ENCODE peak calls at places on chromosomes 3 and 15, in five cellular contexts. T is B cell, H is fibroblast of mammary gland, S is left ventricle myocardium inferior, W is right lobe of liver. J is an unnamed sample.

GRCh38 chr15:75104804-75105557 is 81.6 kb downstream of the PPCDC start:
- DNase-seq in S (no peak), T (peak), W (no peak), H (peak), J (no peak)

GRCh38 chr3:24229468-24230263 is 265.0 kb downstream of the THRB start:
- DNase-seq in W (peak), H (no peak), S (no peak), T (no peak), J (no peak)

GRCh38 chr3:185739264-185739701 is 85.6 kb downstream of the IGF2BP2 start:
- DNase-seq in H (no peak), T (no peak), S (no peak), W (no peak), J (no peak)

GRCh38 chr3:15440891-15441290 is 13.5 kb downstream of the EAF1 start:
- DNase-seq in T (no peak), H (peak), S (no peak), W (no peak), J (no peak)

GRCh38 chr3:14524311-14524711 is 15.8 kb downstream of the GRIP2 start:
- DNase-seq in W (no peak), T (no peak), S (peak), H (peak), J (peak)

GRCh38 chr3:39721076-39721475 is 88.3 kb upstream of the MYRIP start:
- DNase-seq in S (no peak), H (no peak), W (no peak), T (no peak), J (no peak)

GRCh38 chr15:58528197-58528870 is 96.5 kb downstream of the LIPC start:
- DNase-seq in T (no peak), W (no peak), H (peak), S (no peak), J (no peak)

GRCh38 chr15:82624438-82624837 is 22.7 kb downstream of the CPEB1 start:
- DNase-seq in T (no peak), W (no peak), S (no peak), H (no peak), J (no peak)

GRCh38 chr3:32138545-32139104 is 32.2 kb downstream of the GPD1L start:
- DNase-seq in H (no peak), W (no peak), S (no peak), T (peak), J (no peak)

GRCh38 chr15:81400640-81401236 is 26.7 kb upstream of the TMC3 start:
- DNase-seq in T (peak), W (no peak), H (peak), S (no peak), J (no peak)

GRCh38 chr15:40763801-40764765 is at the start of gene GCHFR:
- DNase-seq in W (peak), H (peak), S (peak), T (peak), J (peak)

GRCh38 chr3:100695696-100696095 is 13.6 kb upstream of the TFG start:
- DNase-seq in H (no peak), T (no peak), S (no peak), W (no peak), J (no peak)

GRCh38 chr3:27617552-27617951 is 104.6 kb downstream of the EOMES start:
- DNase-seq in H (no peak), S (no peak), T (no peak), W (no peak), J (no peak)
- TF ChIP-seq CTCF in H (no peak), S (no peak), T (no peak), W (no peak), J (no peak)

GRCh38 chr15:92200891-92201290 is 192.8 kb upstream of the ST8SIA2 start:
- DNase-seq in H (no peak), S (no peak), W (no peak), T (no peak), J (no peak)

DNA sequence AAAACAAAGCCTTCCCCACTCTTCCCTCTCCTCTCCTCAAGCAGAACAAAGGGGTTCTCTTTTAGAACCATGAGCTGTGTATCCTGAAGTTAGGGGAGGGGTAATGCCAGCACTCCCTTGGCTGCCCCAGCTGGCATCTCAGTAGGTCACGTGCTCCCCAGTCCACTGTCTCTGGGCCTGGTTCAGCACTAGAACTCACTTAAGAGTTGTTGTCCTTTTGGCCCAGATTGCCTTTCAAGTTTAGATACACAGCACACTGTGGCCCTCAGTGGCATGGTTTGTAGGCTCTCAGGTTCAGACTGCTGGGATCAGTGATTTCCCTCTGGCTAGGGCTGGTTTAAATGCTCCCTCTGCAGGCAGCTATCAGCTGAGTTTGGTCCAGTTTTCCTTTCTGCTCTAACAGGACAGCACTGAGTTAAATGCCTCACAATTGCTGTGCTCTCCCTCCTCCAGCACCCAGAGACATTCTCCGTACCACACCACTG is 188.4 kb upstream of the ST8SIA2 start:
- DNase-seq in T (no peak), S (peak), H (no peak), W (no peak), J (no peak)
- TF ChIP-seq CTCF in T (no peak), S (peak), H (no peak), W (peak), J (no peak)

GRCh38 chr3:190552021-190552420 is 38.1 kb downstream of the IL1RAP start:
- DNase-seq in T (no peak), H (no peak), S (no peak), W (no peak), J (no peak)

GRCh38 chr3:190546881-190547510 is 33.1 kb downstream of the IL1RAP start:
- DNase-seq in H (no peak), S (no peak), W (peak), T (no peak), J (no peak)

GRCh38 chr3:190545260-190545659 is 31.4 kb downstream of the IL1RAP start:
- DNase-seq in W (no peak), T (no peak), H (no peak), S (no peak), J (no peak)

GRCh38 chr3:190543656-190544055 is 29.8 kb downstream of the IL1RAP start:
- DNase-seq in T (no peak), S (no peak), W (no peak), H (no peak), J (no peak)

GRCh38 chr3:190548031-190548656 is 34.3 kb downstream of the IL1RAP start:
- DNase-seq in H (no peak), S (no peak), T (no peak), W (no peak), J (no peak)
- TF ChIP-seq CTCF in H (no peak), S (no peak), T (no peak), W (peak), J (no peak)

GRCh38 chr15:101133181-101133460 is 118.7 kb downstream of the CHSY1 start:
- DNase-seq in H (no peak), T (no peak), W (peak), S (no peak), J (no peak)

GRCh38 chr15:101135532-101136166 is 116.2 kb downstream of the CHSY1 start:
- DNase-seq in T (peak), W (no peak), H (no peak), S (no peak), J (no peak)

GRCh38 chr15:101132390-101133180 is 119.3 kb downstream of the CHSY1 start:
- DNase-seq in H (no peak), T (no peak), W (peak), S (no peak), J (no peak)

GRCh38 chr15:101134780-101135179 is 117.1 kb downstream of the CHSY1 start:
- DNase-seq in W (no peak), T (no peak), H (no peak), S (no peak), J (no peak)

GRCh38 chr15:101133751-101134261 is 118.0 kb downstream of the CHSY1 start:
- DNase-seq in W (peak), T (no peak), S (no peak), H (no peak), J (no peak)
- TF ChIP-seq CTCF in W (no peak), T (no peak), S (no peak), H (no peak), J (no peak)

DNA sequence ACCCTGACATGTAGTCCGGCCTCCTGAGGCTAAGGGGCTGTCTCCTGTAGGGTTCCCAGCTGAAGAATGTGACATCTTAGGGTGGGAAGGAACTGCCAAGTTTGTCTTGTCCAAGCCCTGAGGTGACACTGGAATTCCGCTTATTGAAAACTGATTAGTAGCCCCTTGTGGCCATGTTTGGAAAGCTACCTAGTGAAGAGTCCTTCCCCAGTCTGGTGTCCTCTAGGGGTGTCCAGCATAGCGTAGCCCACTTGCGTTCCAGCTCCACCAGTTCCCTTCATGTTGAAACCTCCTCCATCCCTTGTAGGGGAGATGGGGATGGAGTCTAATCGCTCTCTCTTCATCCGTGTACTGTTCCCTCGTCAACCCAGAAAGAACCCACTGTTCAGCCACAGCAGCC is 79.5 kb downstream of the CHDH start:
- DNase-seq in S (no peak), H (no peak), T (no peak), W (no peak), J (no peak)
- TF ChIP-seq CTCF in S (no peak), H (no peak), T (no peak), W (no peak), J (no peak)

GRCh38 chr3:54434761-54435160 is 312.4 kb downstream of the CACNA2D3 start:
- DNase-seq in T (no peak), W (no peak), S (no peak), H (no peak), J (no peak)

GRCh38 chr3:54432975-54433374 is 310.6 kb downstream of the CACNA2D3 start:
- DNase-seq in W (no peak), S (no peak), H (no peak), T (no peak), J (no peak)

GRCh38 chr3:54427951-54428871 is 305.9 kb downstream of the CACNA2D3 start:
- DNase-seq in H (peak), T (peak), S (peak), W (peak), J (no peak)

DNA sequence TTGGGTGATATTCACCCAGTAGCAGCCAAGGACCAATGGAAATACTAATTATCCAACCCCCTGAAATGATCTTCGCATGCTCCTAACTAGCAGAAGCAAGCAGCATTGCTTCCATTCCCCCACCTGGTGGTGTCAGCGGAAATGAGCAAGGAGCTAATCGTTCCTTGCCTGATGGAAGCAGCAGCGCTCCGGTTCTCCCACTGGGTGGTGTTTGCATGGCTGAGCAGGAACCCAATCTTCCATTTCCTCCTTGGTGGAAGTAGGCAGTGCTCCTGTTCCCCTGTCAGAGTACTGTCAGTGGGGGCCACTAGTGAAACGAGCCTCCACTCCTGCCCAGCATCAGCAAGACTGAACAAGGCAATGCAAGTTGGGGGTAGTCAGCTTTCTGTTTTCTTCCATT is 311.5 kb downstream of the CACNA2D3 start:
- DNase-seq in W (no peak), S (no peak), H (no peak), T (no peak), J (no peak)
- TF ChIP-seq CTCF in W (no peak), S (no peak), H (no peak), T (no peak), J (no peak)

DNA sequence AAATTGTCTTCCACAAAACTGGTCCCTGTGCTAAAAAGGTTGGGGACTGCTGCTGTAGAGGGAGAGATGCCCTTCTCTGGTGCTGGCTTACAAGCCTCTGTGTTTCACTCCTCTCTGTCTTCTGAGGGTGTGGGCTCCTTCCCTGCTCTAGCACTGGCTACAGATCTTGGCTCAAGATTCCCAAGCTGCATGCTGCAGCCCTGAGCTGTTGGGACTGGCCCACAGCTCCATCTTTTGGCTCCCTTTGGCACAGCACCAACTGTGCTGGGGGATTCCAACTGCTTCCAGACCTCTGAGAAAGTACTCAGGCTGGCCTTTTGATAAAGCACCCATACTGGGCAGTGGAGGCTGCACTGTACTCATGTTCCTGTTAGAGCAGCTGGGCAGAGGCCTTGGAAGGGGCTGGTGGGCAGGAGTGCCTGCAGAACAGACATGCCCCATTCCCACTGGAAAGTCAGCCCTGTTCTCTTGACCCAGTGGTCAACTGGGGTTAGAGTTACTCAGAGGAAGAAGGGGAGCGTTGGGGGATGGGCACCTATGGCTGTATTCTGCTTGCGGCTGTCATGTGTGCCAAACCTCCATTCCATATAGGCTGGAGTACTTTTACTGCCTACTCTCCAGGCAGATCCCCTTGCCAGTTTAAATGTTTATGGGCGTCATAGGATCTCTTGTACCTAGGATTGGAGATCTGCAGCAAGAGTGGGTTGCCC is 55.7 kb downstream of the GALK2 start:
- DNase-seq in S (no peak), W (no peak), H (peak), T (no peak), J (no peak)
- TF ChIP-seq CTCF in S (no peak), W (no peak), H (no peak), T (no peak), J (no peak)